ENCODE peak calls at places on chromosomes 11 and 22, in nine cellular contexts. B is keratinocyte; J is CD8-positive, alpha-beta T cell; K is body of pancreas; L is nephron progenitor cell; T is CD4-positive, alpha-beta T cell; I is ovary; M is brain microvascular endothelial cell; P is mammary epithelial cell. G is an unnamed sample.

GRCh38 chr11:114478768-114479167 is 39.5 kb downstream of the REXO2 start:
- DNase-seq in T (no peak), J (no peak), L (no peak), I (no peak), P (peak), M (no peak), B (no peak), K (no peak), G (no peak)

GRCh38 chr11:6681949-6682348 is 1.2 kb downstream of the MRPL17 start:
- DNase-seq in J (no peak), M (peak), T (no peak), I (no peak), L (peak), B (no peak), K (no peak), P (peak), G (no peak)

GRCh38 chr11:14384338-14384737 is 25.4 kb upstream of the RRAS2 start:
- DNase-seq in I (no peak), J (no peak), B (no peak), M (no peak), K (no peak), P (no peak), L (no peak), T (no peak), G (no peak)

GRCh38 chr22:36771376-36772063 is 4.4 kb downstream of the IFT27 start:
- DNase-seq in I (no peak), K (no peak), M (no peak), T (no peak), J (no peak), L (no peak), B (no peak), P (no peak), G (no peak)

GRCh38 chr11:58768137-58768536 is 36.4 kb upstream of the GLYAT start:
- DNase-seq in K (no peak), L (no peak), J (no peak), T (no peak), P (no peak), I (no peak), M (no peak), B (no peak), G (no peak)

GRCh38 chr11:91156041-91156440 is 933.2 kb upstream of the CHORDC1 start:
- DNase-seq in J (no peak), L (no peak), K (no peak), B (no peak), I (no peak), P (no peak), T (no peak), M (no peak), G (no peak)

GRCh38 chr11:132373405-132374141 is 1003.2 kb downstream of the NTM start:
- DNase-seq in M (no peak), P (no peak), I (no peak), J (no peak), K (no peak), L (no peak), B (no peak), T (no peak), G (no peak)

GRCh38 chr11:31887180-31887579 is 76.1 kb upstream of the PAX6 start:
- DNase-seq in L (no peak), K (no peak), T (no peak), J (no peak), B (no peak), I (no peak), P (no peak), M (no peak), G (peak)

GRCh38 chr11:123196060-123196714 is 1.1 kb upstream of the CLMP start:
- DNase-seq in I (no peak), B (no peak), P (no peak), J (no peak), T (no peak), K (no peak), L (peak), M (no peak), G (no peak)

GRCh38 chr22:38153821-38154562 is 27.6 kb downstream of the PLA2G6 start:
- DNase-seq in I (no peak), J (no peak), K (no peak), B (no peak), M (no peak), L (no peak), T (no peak), P (no peak), G (no peak)
- TF ChIP-seq CTCF in I (no peak), J (no peak), K (peak), B (peak), M (peak), L (no peak), T (no peak), P (no peak), G (no peak)

DNA sequence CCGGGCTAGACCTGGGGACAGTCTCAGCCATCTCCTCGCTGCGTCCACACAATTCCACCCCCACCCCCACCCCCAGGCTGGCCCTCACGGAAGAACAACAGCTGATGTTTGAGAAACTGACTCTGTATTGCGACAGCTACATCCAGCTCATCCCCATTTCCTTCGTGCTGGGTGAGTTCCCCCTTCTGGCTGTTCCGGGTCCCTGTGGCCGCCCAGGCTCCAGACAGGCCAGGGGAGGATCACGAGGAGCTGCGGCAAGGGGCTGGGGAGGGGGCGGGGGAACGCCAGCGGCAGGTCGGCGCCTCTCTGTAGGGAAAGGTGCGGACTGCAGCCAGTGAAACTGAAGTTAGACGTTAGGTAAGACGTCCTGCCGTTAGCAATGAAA is 4.9 kb downstream of the BEST1 start:
- DNase-seq in T (no peak), I (peak), P (peak), L (peak), B (no peak), J (no peak), M (peak), K (no peak), G (peak)
- TF ChIP-seq CTCF in T (no peak), I (no peak), P (no peak), L (no peak), B (peak), J (no peak), M (peak), K (no peak), G (peak)

GRCh38 chr11:128705124-128705920 is 11.4 kb downstream of the FLI1 start:
- DNase-seq in B (no peak), P (no peak), K (no peak), T (no peak), J (no peak), M (no peak), I (no peak), L (no peak), G (no peak)
- TF ChIP-seq CTCF in B (no peak), P (no peak), K (no peak), T (no peak), J (no peak), M (no peak), I (no peak), L (no peak), G (no peak)

GRCh38 chr22:37981282-37982011 is 2.9 kb downstream of the SOX10 start:
- DNase-seq in T (no peak), K (no peak), J (no peak), L (no peak), M (no peak), P (no peak), I (no peak), B (no peak), G (no peak)

GRCh38 chr22:37983860-37984791 is at the start of gene SOX10:
- DNase-seq in I (no peak), P (no peak), T (no peak), L (peak), J (no peak), K (no peak), M (no peak), B (no peak), G (no peak)

GRCh38 chr22:37982151-37982838 is 2.1 kb downstream of the SOX10 start:
- DNase-seq in K (no peak), T (no peak), B (no peak), I (no peak), M (no peak), J (no peak), L (no peak), P (no peak), G (no peak)

GRCh38 chr22:37985050-37985585 is 763 bp upstream of the SOX10 start:
- DNase-seq in M (no peak), I (no peak), B (no peak), K (no peak), T (no peak), P (no peak), J (no peak), L (no peak), G (no peak)

GRCh38 chr22:37982938-37983859 is 1.2 kb downstream of the SOX10 start:
- DNase-seq in L (peak), B (no peak), K (no peak), J (no peak), P (no peak), M (no peak), I (no peak), T (no peak), G (no peak)
- TF ChIP-seq CTCF in L (peak), B (peak), K (no peak), J (no peak), P (no peak), M (peak), I (no peak), T (peak), G (peak)

DNA sequence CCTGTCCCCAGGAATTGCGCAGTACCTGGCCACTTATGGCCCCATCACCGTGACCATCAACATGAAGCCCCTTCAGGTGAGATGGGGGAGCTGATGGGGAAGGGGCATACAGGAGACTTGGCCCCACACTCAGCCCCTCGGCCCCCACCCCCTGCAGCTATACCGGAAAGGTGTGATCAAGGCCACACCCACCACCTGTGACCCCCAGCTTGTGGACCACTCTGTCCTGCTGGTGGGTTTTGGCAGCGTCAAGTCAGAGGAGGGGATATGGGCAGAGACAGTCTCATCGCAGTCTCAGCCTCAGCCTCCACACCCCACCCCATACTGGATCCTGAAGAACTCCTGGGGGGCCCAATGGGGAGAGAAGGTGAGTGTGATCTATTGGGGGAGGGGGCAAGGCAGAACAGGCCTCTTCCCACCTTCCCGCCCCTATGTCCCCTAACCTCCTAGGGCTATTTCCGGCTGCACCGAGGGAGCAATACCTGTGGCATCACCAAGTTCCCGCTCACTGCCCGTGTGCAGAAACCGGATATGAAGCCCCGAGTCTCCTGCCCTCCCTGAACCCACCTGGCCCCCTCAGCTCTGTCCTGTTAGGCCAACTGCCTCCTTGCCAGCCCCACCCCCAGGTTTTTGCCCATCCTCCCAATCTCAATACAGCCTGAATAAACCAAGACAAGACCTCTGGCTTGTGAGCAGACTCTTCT is 3.6 kb downstream of the CTSW start:
- DNase-seq in B (no peak), J (no peak), L (no peak), T (no peak), P (no peak), I (no peak), K (no peak), M (no peak), G (no peak)
- TF ChIP-seq CTCF in B (no peak), J (no peak), L (no peak), T (no peak), P (no peak), I (no peak), K (no peak), M (no peak), G (no peak)

GRCh38 chr11:61654397-61654829 is 25.8 kb upstream of the DAGLA start:
- DNase-seq in B (no peak), T (no peak), K (no peak), L (no peak), J (no peak), M (no peak), P (no peak), I (no peak), G (no peak)

GRCh38 chr11:61652135-61652534 is 28.1 kb upstream of the DAGLA start:
- DNase-seq in I (no peak), K (no peak), B (no peak), J (no peak), P (no peak), M (no peak), T (no peak), L (no peak), G (no peak)

GRCh38 chr11:61656347-61657077 is 23.7 kb upstream of the DAGLA start:
- DNase-seq in P (no peak), I (no peak), B (no peak), K (no peak), M (no peak), T (no peak), L (no peak), J (no peak), G (no peak)

GRCh38 chr11:61659413-61660196 is 20.6 kb upstream of the DAGLA start:
- DNase-seq in L (no peak), B (no peak), M (no peak), P (no peak), K (no peak), J (no peak), I (no peak), T (no peak), G (no peak)

GRCh38 chr11:61657566-61657965 is 22.6 kb upstream of the DAGLA start:
- DNase-seq in P (peak), J (no peak), L (no peak), I (no peak), K (peak), B (no peak), T (no peak), M (no peak), G (no peak)
- TF ChIP-seq CTCF in P (no peak), J (no peak), L (no peak), I (no peak), K (peak), B (no peak), T (no peak), M (no peak), G (no peak)

GRCh38 chr22:45207981-45208664 is 32.6 kb downstream of the KIAA0930 start:
- DNase-seq in B (no peak), K (no peak), M (peak), L (no peak), J (no peak), I (no peak), P (peak), T (no peak), G (no peak)

GRCh38 chr22:45210577-45211431 is 29.9 kb downstream of the KIAA0930 start:
- DNase-seq in K (no peak), M (no peak), P (no peak), L (no peak), I (no peak), T (no peak), B (no peak), J (no peak), G (no peak)

GRCh38 chr22:45208696-45208992 is 32.0 kb downstream of the KIAA0930 start:
- DNase-seq in K (no peak), T (no peak), L (no peak), I (no peak), J (no peak), B (no peak), M (no peak), P (no peak), G (no peak)

GRCh38 chr22:45210174-45210573 is 30.5 kb downstream of the KIAA0930 start:
- DNase-seq in T (no peak), J (no peak), K (no peak), M (no peak), P (no peak), L (no peak), B (no peak), I (no peak), G (no peak)

GRCh38 chr22:45208993-45209838 is 31.5 kb downstream of the KIAA0930 start:
- DNase-seq in J (no peak), P (peak), L (peak), T (peak), I (no peak), M (peak), K (no peak), B (no peak), G (peak)
- TF ChIP-seq CTCF in J (peak), P (peak), L (peak), T (peak), I (no peak), M (peak), K (peak), B (peak), G (peak)

DNA sequence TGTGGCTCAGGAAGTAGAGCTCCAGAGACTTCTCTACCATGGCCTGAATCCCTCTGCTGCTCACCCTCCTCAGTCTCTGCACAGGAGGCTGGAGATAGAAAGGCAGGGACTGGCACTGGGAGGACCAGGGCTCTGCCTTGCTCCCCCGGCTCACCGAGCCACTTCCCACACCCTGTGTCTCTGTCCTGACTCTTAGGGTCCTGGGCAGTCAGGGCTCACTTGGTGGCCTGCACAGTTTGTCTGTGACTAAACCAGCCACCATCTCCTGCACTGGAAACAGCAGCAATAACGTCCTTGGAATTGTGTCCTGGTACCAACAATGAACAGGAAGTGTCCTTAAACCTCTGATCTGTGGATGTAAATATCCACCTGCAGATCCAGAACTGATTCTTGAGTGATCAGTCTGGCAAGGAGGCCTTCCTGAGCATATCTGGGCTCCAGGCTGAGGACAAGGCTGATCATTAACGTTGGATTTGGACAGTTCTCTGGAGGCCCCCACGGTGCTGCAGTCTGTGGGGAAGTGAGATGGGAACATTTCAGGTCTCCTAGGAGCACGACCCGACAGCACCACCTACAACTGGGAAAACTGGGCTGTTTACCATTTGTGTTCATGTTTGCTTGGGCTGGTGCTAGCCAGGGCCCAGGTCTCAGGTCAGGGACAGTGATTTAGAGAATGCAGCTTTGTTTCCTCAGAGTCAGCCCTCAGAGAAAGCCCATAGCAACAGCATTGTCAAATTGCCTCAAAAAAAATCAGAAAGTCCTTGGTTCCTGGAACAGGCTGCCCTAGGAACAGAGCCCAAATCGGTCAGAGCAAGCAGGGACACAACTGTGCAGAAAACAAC is 82.5 kb downstream of the ZNF280B start:
- DNase-seq in J (no peak), I (peak), M (no peak), K (no peak), L (no peak), B (no peak), P (no peak), T (no peak), G (no peak)
- TF ChIP-seq CTCF in J (no peak), I (no peak), M (no peak), K (no peak), L (no peak), B (no peak), P (no peak), T (no peak), G (no peak)

GRCh38 chr11:60915250-60915914 is 1.4 kb downstream of the TMEM109 start:
- DNase-seq in J (peak), I (peak), B (no peak), P (peak), L (peak), M (peak), K (peak), T (peak), G (no peak)
- TF ChIP-seq CTCF in J (peak), I (no peak), B (peak), P (no peak), L (no peak), M (peak), K (peak), T (no peak), G (peak)

DNA sequence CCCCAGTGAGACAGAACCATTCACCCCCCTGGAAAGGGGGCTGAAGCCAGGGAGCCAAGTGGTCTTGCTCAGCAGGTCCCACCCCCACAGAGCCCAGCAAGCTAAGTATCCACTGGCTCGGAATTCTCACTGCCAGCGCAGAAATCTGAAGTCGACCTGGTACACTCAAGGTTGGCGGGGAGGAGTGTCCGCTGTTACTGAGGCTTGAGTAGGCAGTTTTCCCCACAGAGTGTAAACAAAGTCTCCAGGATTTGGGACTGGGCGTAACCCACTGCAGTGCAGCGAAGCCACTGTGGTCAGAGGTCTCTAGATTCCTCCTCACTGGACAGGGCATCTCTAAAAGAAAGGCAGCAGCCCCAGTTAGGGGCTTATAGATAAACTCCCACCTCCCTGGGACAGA is 10.0 kb downstream of the PATE1 start:
- DNase-seq in B (no peak), K (no peak), T (no peak), J (no peak), P (no peak), L (no peak), M (no peak), I (no peak), G (no peak)
- TF ChIP-seq CTCF in B (no peak), K (no peak), T (no peak), J (no peak), P (no peak), L (no peak), M (no peak), I (no peak), G (no peak)